ENCODE peak calls at places on chromosome 14, in four cellular contexts. R is tibial artery; C is CD8-positive, alpha-beta T cell; V is stomach. F is an unnamed sample.
A peak's percentile ranks its signal among the peaks of the same experiment; 100 is the strongest.

GRCh38 chr14:54652188-54652889 is 85.4 kb downstream of the SAMD4A start:
- DNase-seq in R (peak; percentile 93), V (peak; percentile 74), C (no peak), F (peak; percentile 76)

GRCh38 chr14:75298187-75298985 is 19.8 kb downstream of the FOS start:
- DNase-seq in C (no peak), R (peak; percentile 83), V (peak; percentile 55), F (no peak)

GRCh38 chr14:99733551-99734405 is 49.7 kb downstream of the CYP46A1 start:
- DNase-seq in R (peak; percentile 57), V (no peak), C (no peak), F (peak; percentile 19)

GRCh38 chr14:39469094-39469710 is 37.0 kb upstream of the FBXO33 start:
- DNase-seq in V (no peak), R (no peak), C (no peak), F (peak; percentile 42)

GRCh38 chr14:54814076-54814475 is 88.5 kb downstream of the GCH1 start:
- DNase-seq in R (no peak), C (no peak), V (no peak), F (peak; percentile 58)

GRCh38 chr14:87170179-87170578 is 822.8 kb downstream of the GALC start:
- DNase-seq in V (no peak), C (no peak), R (no peak), F (no peak)

GRCh38 chr14:90809530-90810312 is 6.5 kb downstream of the TTC7B start:
- DNase-seq in R (no peak), V (no peak), C (no peak), F (no peak)

GRCh38 chr14:74980746-74981661 is 21.7 kb upstream of the EIF2B2 start:
- DNase-seq in C (no peak), R (peak; percentile 80), V (no peak), F (no peak)

GRCh38 chr14:100587248-100587762 is at the start of gene BEGAIN:
- DNase-seq in V (no peak), C (no peak), R (no peak), F (no peak)

GRCh38 chr14:34692348-34692747 is 22.0 kb downstream of the CFL2 start:
- DNase-seq in R (no peak), C (no peak), V (no peak), F (no peak)

GRCh38 chr14:34688470-34689206 is 25.8 kb downstream of the CFL2 start:
- DNase-seq in C (no peak), R (no peak), V (no peak), F (no peak)

GRCh38 chr14:34693228-34693939 is 21.0 kb downstream of the CFL2 start:
- DNase-seq in C (no peak), V (peak; percentile 51), R (no peak), F (peak; percentile 23)

GRCh38 chr14:34691173-34691572 is 23.2 kb downstream of the CFL2 start:
- DNase-seq in R (no peak), C (no peak), V (no peak), F (no peak)

GRCh38 chr14:34692898-34693227 is 21.5 kb downstream of the CFL2 start:
- DNase-seq in R (no peak), V (no peak), C (no peak), F (no peak)
- H3K4me3 ChIP-seq in R (peak overlapping the region; percentile 41), V (peak overlapping the region; percentile 41), C (no peak overlapping the region), F (no peak overlapping the region)

GRCh38 chr14:60760209-60760608 is 25.6 kb downstream of the MNAT1 start:
- DNase-seq in C (no peak), V (no peak), R (no peak), F (no peak)
- H3K4me1 ChIP-seq in C (peaks cover 16% of the 10 kb centered on the region), V (no peaks in the 10 kb centered on the region), R (peaks cover 21% of the 10 kb centered on the region), F (no peaks in the 10 kb centered on the region)

GRCh38 chr14:92973265-92973797 is 50.4 kb downstream of the CHGA start:
- DNase-seq in V (peak; percentile 62), C (no peak), R (peak; percentile 68), F (no peak)
- TF ChIP-seq CTCF in V (no peak), C (peak; percentile 23), R (peak; percentile 76), F (peak; percentile 47)

GRCh38 chr14:32933943-32934890 is 4.5 kb upstream of the NPAS3 start:
- DNase-seq in V (no peak), R (no peak), C (no peak), F (no peak)

GRCh38 chr14:32932921-32933622 is 5.6 kb upstream of the NPAS3 start:
- DNase-seq in R (peak; percentile 21), V (no peak), C (no peak), F (no peak)

GRCh38 chr14:32933623-32933942 is 5.1 kb upstream of the NPAS3 start:
- DNase-seq in V (no peak), R (no peak), C (no peak), F (no peak)

GRCh38 chr14:32932302-32932920 is 6.3 kb upstream of the NPAS3 start:
- DNase-seq in R (no peak), V (no peak), C (no peak), F (no peak)

GRCh38 chr14:32934891-32935633 is 3.6 kb upstream of the NPAS3 start:
- DNase-seq in C (no peak), R (peak; percentile 32), V (no peak), F (no peak)
- H3K4me3 ChIP-seq in C (no peak overlapping the region), R (peak overlapping the region; percentile 48), V (peak overlapping the region; percentile 48), F (no peak overlapping the region)

GRCh38 chr14:103890836-103891666 is 37.2 kb upstream of the TDRD9 start:
- DNase-seq in V (peak; percentile 83), C (no peak), R (no peak), F (no peak)

GRCh38 chr14:103889313-103890051 is 38.8 kb upstream of the TDRD9 start:
- DNase-seq in C (no peak), R (no peak), V (peak; percentile 70), F (no peak)

GRCh38 chr14:103891667-103892215 is 36.5 kb upstream of the TDRD9 start:
- DNase-seq in V (no peak), C (no peak), R (no peak), F (no peak)

GRCh38 chr14:103892247-103892646 is 36.0 kb upstream of the TDRD9 start:
- DNase-seq in C (no peak), R (no peak), V (no peak), F (no peak)

DNA sequence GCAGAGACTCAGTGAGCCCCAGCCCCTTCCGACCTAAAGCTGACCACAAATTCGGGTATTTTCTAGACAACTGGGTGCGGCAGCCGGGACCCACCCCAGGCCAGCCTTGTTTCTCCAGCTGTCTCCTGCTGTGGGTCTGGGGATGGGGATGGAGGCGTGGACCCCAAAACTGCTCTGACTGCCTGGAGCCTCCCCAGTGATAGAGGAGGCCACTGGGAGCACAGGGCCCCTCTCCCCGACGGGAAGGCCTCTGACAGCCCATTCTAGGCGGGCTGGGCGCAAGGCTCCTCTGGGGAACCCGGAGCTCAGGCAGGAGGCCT is 38.2 kb upstream of the TDRD9 start:
- DNase-seq in V (no peak), C (no peak), R (no peak), F (no peak)
- H3K4me1 ChIP-seq in V (peaks cover 60% of the 10 kb centered on the region), C (no peaks in the 10 kb centered on the region), R (no peaks in the 10 kb centered on the region), F (no peaks in the 10 kb centered on the region)

DNA sequence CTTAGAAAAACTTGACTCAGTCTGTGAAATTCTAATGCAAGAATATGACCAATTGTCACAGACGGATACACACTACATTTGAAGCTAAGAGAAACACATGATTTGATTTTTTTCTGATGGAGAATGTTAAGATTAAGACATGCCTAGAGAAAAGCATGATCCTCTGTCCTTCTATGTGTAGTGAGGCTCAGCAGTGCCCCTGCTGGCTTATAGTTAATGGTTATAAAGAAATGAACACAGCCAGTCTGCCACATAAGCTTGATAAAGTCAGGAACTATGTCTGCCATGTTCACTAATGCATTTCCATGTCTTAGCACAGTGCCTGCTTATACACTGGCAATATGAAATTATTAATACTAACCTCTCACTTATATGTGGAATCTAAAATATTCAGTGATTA is 168.1 kb upstream of the DAAM1 start:
- DNase-seq in R (no peak), C (no peak), V (no peak), F (no peak)
- TF ChIP-seq CTCF in R (peak; percentile 20), C (no peak), V (no peak), F (peak; percentile 43)